ENCODE peak calls at places on chromosomes 2 and 18, in seven cellular contexts. Z is fibroblast of pulmonary artery, D is Panc1, H is left ventricle myocardium inferior, U is AG10803, Q is stomach, B is foreskin fibroblast. O is an unnamed sample.
A peak's percentile ranks its signal among the peaks of the same experiment; 100 is the strongest.

GRCh38 chr2:14861201-14861600 is 228.7 kb downstream of the LRATD1 start:
- DNase-seq in Z (no peak), D (no peak), H (no peak), U (no peak), Q (no peak), B (no peak), O (no peak)

GRCh38 chr18:22556271-22556990 is 138.7 kb upstream of the CTAGE1 start:
- DNase-seq in Z (no peak), D (no peak), H (peak; percentile 81), U (no peak), Q (peak; percentile 55), B (no peak), O (peak; percentile 19)

GRCh38 chr2:35184471-35184870 is 1171.1 kb upstream of the CRIM1 start:
- DNase-seq in Z (no peak), D (no peak), H (no peak), U (no peak), Q (no peak), B (no peak), O (no peak)

GRCh38 chr18:23377669-23378469 is 75.2 kb upstream of the RIOK3 start:
- DNase-seq in Z (peak; percentile 87), D (peak; percentile 42), H (no peak), U (peak; percentile 84), Q (no peak), B (peak; percentile 90), O (peak; percentile 92)

GRCh38 chr2:37780097-37780676 is 108.7 kb upstream of the CDC42EP3 start:
- DNase-seq in Z (no peak), D (no peak), H (no peak), U (peak; percentile 41), Q (no peak), B (peak; percentile 62), O (peak; percentile 80)

GRCh38 chr2:61536086-61536722 is 2.0 kb downstream of the XPO1 start:
- DNase-seq in Z (peak; percentile 28), D (peak; percentile 63), H (peak; percentile 84), U (no peak), Q (no peak), B (no peak), O (peak; percentile 48)

GRCh38 chr18:49499046-49499637 is 12.1 kb upstream of the C18orf32 start:
- DNase-seq in Z (no peak), D (no peak), H (no peak), U (no peak), Q (no peak), B (no peak), O (no peak)

GRCh38 chr2:217636578-217637267 is 366.1 kb downstream of the TNS1 start:
- DNase-seq in Z (no peak), D (no peak), H (no peak), U (peak; percentile 22), Q (no peak), B (peak; percentile 61), O (no peak)

GRCh38 chr2:88549616-88550292 is 77.5 kb downstream of the EIF2AK3 start:
- DNase-seq in Z (no peak), D (no peak), H (no peak), U (no peak), Q (no peak), B (peak; percentile 27), O (peak; percentile 21)

GRCh38 chr2:28420717-28421116 is 28.1 kb downstream of the FOSL2 start:
- DNase-seq in Z (no peak), D (no peak), H (no peak), U (no peak), Q (no peak), B (no peak), O (no peak)

GRCh38 chr2:238285653-238286082 is 2.7 kb downstream of the PER2 start:
- DNase-seq in Z (peak; percentile 93), D (no peak), H (peak; percentile 60), U (peak; percentile 99), Q (peak; percentile 91), B (peak; percentile 95), O (peak; percentile 98)

GRCh38 chr18:58761241-58761969 is 90.1 kb downstream of the MALT1 start:
- DNase-seq in Z (no peak), D (no peak), H (no peak), U (no peak), Q (peak; percentile 52), B (no peak), O (no peak)

GRCh38 chr2:88159955-88160415 is 10.2 kb upstream of the THNSL2 start:
- DNase-seq in Z (peak; percentile 79), D (peak; percentile 48), H (no peak), U (peak; percentile 77), Q (peak; percentile 74), B (peak; percentile 87), O (peak; percentile 82)

GRCh38 chr2:46816151-46816845 is 99.3 kb downstream of the MCFD2 start:
- DNase-seq in Z (no peak), D (no peak), H (no peak), U (no peak), Q (no peak), B (no peak), O (no peak)

GRCh38 chr2:158741631-158742030 is 53.5 kb upstream of the DAPL1 start:
- DNase-seq in Z (no peak), D (no peak), H (peak; percentile 62), U (no peak), Q (no peak), B (no peak), O (no peak)

DNA sequence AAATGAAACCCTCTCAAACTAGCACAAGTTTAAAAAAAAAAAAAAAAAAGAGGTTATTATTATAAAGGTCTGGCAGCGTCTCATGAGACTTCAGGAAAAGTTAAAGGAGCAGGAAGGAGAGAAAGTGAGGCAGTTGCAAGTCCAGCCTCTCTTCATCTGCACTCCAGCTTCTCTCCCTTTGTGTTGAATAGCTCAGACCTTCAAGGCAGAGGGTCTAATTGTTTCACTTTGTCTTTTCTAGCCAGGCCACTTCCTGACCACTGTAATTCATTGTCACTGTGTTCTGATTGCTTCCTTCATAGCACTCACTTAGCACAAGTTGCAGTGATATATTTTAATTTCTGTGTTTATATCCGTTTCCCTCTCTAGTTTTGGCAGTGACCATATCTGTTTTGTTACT is 99.9 kb downstream of the SPATS2L start:
- DNase-seq in Z (peak; percentile 38), D (no peak), H (no peak), U (no peak), Q (no peak), B (no peak), O (peak; percentile 26)
- H3K4me3 ChIP-seq in Z (no peak overlapping the region), D (no peak overlapping the region), H (no peak overlapping the region), U (no peak overlapping the region), Q (no peak overlapping the region), B (no peak overlapping the region), O (peak overlapping the region; percentile 15)

DNA sequence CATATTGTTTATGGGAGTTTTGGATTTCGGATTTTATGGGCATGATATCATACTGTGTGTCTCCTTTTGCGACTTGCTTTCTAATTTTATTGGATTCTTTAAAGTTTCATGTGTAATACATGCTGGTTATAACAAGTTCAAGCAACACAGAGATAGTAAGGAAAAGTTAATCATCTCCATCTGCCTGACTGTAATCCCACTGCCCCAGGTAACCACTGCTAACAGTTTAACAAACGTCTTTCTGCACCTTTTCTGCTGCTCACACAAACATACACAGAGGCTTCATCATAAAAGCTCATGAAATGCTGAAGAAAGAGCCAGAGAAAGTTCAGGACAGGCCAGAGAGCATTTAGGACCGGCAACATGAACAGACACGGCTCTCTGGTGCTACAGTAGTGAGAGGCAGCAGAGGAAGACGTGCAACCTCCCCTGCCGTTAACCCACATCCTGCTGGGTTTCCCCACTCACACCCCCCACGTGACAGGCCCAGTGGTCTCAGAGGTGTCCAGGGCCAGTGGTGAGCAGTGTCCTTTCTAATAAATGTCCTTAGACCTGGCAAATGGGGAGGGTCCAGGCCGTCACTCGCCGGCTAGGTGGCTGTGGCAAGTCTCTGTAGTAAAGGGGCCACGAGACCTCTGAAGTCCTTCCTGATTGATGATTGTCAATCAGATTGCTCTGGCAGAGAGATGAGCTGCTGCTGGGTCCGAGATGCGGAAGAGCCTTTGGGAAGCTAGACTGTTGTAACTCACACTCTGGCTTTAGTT is 43.0 kb upstream of the SLC1A4 start:
- DNase-seq in Z (no peak), D (no peak), H (no peak), U (peak; percentile 44), Q (peak; percentile 38), B (peak; percentile 27), O (no peak)
- H3K4me3 ChIP-seq in Z (no peak overlapping the region), D (no peak overlapping the region), H (no peak overlapping the region), U (no peak overlapping the region), Q (no peak overlapping the region), B (no peak overlapping the region), O (no peak overlapping the region)

GRCh38 chr2:84782717-84783442 is 98.0 kb downstream of the TRABD2A start:
- DNase-seq in Z (no peak), D (no peak), H (no peak), U (no peak), Q (no peak), B (peak; percentile 13), O (peak; percentile 9)

GRCh38 chr2:84779781-84780180 is 101.1 kb downstream of the TRABD2A start:
- DNase-seq in Z (no peak), D (no peak), H (no peak), U (no peak), Q (no peak), B (no peak), O (no peak)

GRCh38 chr2:84785950-84786349 is 94.9 kb downstream of the TRABD2A start:
- DNase-seq in Z (no peak), D (no peak), H (no peak), U (no peak), Q (no peak), B (no peak), O (no peak)

GRCh38 chr2:84778921-84779320 is 102.0 kb downstream of the TRABD2A start:
- DNase-seq in Z (no peak), D (no peak), H (no peak), U (no peak), Q (no peak), B (no peak), O (no peak)

GRCh38 chr2:84781942-84782716 is 98.8 kb downstream of the TRABD2A start:
- DNase-seq in Z (no peak), D (no peak), H (no peak), U (no peak), Q (peak; percentile 33), B (peak; percentile 32), O (peak; percentile 34)
- H3K4me3 ChIP-seq in Z (no peak overlapping the region), D (no peak overlapping the region), H (no peak overlapping the region), U (no peak overlapping the region), Q (no peak overlapping the region), B (no peak overlapping the region), O (no peak overlapping the region)

GRCh38 chr2:11481426-11481788 is 15.4 kb upstream of the E2F6 start:
- DNase-seq in Z (no peak), D (no peak), H (no peak), U (no peak), Q (no peak), B (no peak), O (no peak)

GRCh38 chr2:11478899-11479605 is 13.1 kb upstream of the E2F6 start:
- DNase-seq in Z (no peak), D (no peak), H (no peak), U (no peak), Q (no peak), B (no peak), O (no peak)

GRCh38 chr2:11480859-11481258 is 14.9 kb upstream of the E2F6 start:
- DNase-seq in Z (no peak), D (no peak), H (no peak), U (no peak), Q (no peak), B (no peak), O (no peak)

GRCh38 chr2:11480406-11480805 is 14.4 kb upstream of the E2F6 start:
- DNase-seq in Z (no peak), D (no peak), H (no peak), U (no peak), Q (no peak), B (no peak), O (no peak)

DNA sequence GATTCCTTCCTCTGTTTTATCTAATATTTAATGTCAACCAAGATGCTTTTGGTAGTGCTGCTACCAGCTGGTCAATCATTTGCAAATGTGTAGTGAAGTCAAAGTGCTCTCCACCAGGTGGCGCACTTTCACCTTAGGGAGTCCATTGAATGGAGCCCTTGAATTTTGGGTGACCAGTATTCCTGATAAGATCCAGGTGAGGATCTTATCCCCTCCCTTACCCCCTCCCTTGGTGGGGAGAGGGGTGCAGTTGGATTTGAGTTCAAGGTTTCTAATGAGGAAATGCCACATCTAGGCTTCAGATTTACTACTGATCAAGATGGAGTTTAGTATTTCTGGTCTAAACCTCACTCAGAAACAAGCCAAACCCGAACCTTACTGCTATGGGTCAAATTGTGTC is 12.0 kb upstream of the E2F6 start:
- DNase-seq in Z (peak; percentile 88), D (peak; percentile 52), H (peak; percentile 83), U (peak; percentile 78), Q (peak; percentile 94), B (peak; percentile 93), O (peak; percentile 89)
- H3K4me3 ChIP-seq in Z (no peak overlapping the region), D (no peak overlapping the region), H (no peak overlapping the region), U (no peak overlapping the region), Q (no peak overlapping the region), B (no peak overlapping the region), O (no peak overlapping the region)